ENCODE peak calls at places on chromosomes 6 and 20, in seven cellular contexts. O is H9, K is mesenchymal stem cell, U is mesendoderm, N is H1, M is trophoblast cell, Z is IMR-90. Q is an unnamed sample.

GRCh38 chr6:37919417-37920157 is 100.1 kb downstream of the ZFAND3 start:
- DNase-seq in U (peak), Z (peak), O (no peak), K (peak), M (peak), N (no peak), Q (no peak)

GRCh38 chr6:130161627-130162404 is 60.9 kb downstream of the SAMD3 start:
- DNase-seq in Z (peak), M (no peak), K (peak), N (no peak), O (no peak), U (no peak), Q (no peak)

GRCh38 chr6:107811591-107812218 is 12.4 kb downstream of the SCML4 start:
- DNase-seq in Z (peak), N (no peak), O (no peak), K (peak), U (no peak), M (peak), Q (no peak)

GRCh38 chr6:3138341-3138740 is 19.0 kb downstream of the TUBB2A start:
- DNase-seq in O (no peak), U (no peak), Z (no peak), M (peak), N (no peak), K (peak), Q (no peak)

GRCh38 chr6:112180095-112180820 is 74.1 kb downstream of the LAMA4 start:
- DNase-seq in Z (peak), N (no peak), K (peak), M (peak), O (no peak), U (peak), Q (peak)

GRCh38 chr20:9590189-9590588 is 75.8 kb downstream of the LAMP5 start:
- DNase-seq in Z (peak), M (no peak), K (peak), U (no peak), N (no peak), O (no peak), Q (no peak)

GRCh38 chr6:75326557-75327258 is 42.1 kb upstream of the TMEM30A start:
- DNase-seq in M (peak), O (no peak), Z (peak), K (peak), U (no peak), N (no peak), Q (peak)

GRCh38 chr20:38165089-38165965 is at the start of gene TGM2:
- DNase-seq in M (peak), Z (peak), K (peak), O (peak), U (peak), N (peak), Q (peak)

DNA sequence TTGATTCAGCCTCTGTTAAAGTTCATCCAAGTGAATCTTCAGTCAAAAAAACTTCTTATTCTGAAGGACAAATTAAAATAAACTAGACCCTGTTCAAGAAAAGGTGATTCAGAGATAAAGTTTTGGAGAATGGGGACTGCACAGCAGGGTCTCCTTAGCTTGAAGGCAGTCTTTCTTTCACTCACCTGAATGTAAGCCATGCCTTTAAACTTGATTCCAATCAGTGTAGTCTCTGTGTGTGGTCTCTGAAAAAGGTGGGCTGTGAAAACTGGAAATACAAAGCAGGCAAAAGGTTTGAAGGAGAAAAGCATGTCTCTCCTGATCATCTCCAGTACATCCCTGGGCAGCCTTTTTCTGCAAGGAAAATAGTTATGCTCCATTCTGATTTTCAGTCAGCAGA is 188.0 kb upstream of the SASH1 start:
- DNase-seq in U (no peak), O (no peak), N (no peak), M (no peak), K (no peak), Z (no peak), Q (no peak)
- H3K18ac ChIP-seq in U (no peak), O (no peak), N (no peak), M (no peak), K (no peak), Z (no peak), Q (no peak)

GRCh38 chr6:20811112-20811746 is 277.0 kb downstream of the CDKAL1 start:
- DNase-seq in O (peak), M (peak), N (no peak), K (peak), Z (peak), U (peak), Q (peak)

GRCh38 chr6:20812776-20813175 is 278.5 kb downstream of the CDKAL1 start:
- DNase-seq in N (no peak), K (no peak), O (no peak), M (no peak), Z (no peak), U (no peak), Q (no peak)

GRCh38 chr6:20808439-20808838 is 274.2 kb downstream of the CDKAL1 start:
- DNase-seq in N (no peak), M (no peak), Z (no peak), O (no peak), K (no peak), U (no peak), Q (no peak)

GRCh38 chr6:20808984-20809383 is 274.7 kb downstream of the CDKAL1 start:
- DNase-seq in M (peak), U (no peak), N (no peak), O (no peak), Z (no peak), K (peak), Q (no peak)

GRCh38 chr6:20810732-20811111 is 276.5 kb downstream of the CDKAL1 start:
- DNase-seq in Z (no peak), N (no peak), M (no peak), U (no peak), K (no peak), O (no peak), Q (no peak)
- H3K4me2 ChIP-seq in Z (no peak), N (peak), M (no peak), U (no peak), K (no peak), O (no peak), Q (no peak)

GRCh38 chr20:44528309-44528708 is 6.4 kb upstream of the SERINC3 start:
- DNase-seq in M (no peak), Z (no peak), K (no peak), N (no peak), O (no peak), U (no peak), Q (no peak)

GRCh38 chr20:44532248-44532980 is 10.5 kb upstream of the SERINC3 start:
- DNase-seq in O (no peak), M (peak), N (no peak), K (no peak), U (no peak), Z (no peak), Q (no peak)

GRCh38 chr20:44533928-44534327 is 12.1 kb upstream of the SERINC3 start:
- DNase-seq in O (no peak), N (no peak), M (no peak), K (no peak), U (no peak), Z (no peak), Q (no peak)

GRCh38 chr20:44536139-44536538 is 14.3 kb upstream of the SERINC3 start:
- DNase-seq in M (no peak), K (no peak), O (no peak), U (no peak), Z (no peak), N (no peak), Q (no peak)

DNA sequence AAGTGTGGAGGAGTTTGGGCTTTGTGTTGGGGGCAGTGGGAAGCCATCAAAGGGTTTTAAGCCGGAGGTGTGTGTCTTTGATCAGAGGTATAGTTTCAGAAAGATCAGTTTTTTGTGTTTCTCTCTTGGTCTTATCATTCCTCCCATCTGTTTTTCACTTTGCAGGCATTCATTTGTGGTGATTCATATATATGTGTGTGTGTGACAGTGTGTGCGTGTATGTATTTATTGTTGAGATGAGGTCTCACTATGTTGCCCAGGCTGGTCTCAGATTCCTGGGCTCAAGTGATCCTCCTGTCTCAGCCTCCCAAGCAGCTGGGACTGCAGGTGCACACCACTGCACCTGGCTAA is 11.1 kb upstream of the SERINC3 start:
- DNase-seq in N (no peak), O (no peak), Z (peak), M (peak), U (no peak), K (peak), Q (no peak)
- H3K18ac ChIP-seq in N (no peak), O (no peak), Z (no peak), M (no peak), U (no peak), K (no peak), Q (no peak)

GRCh38 chr20:13222319-13222716 is 1.2 kb downstream of the ISM1 start:
- DNase-seq in N (peak), K (no peak), M (no peak), U (peak), Z (no peak), O (no peak), Q (no peak)
- H3K4me2 ChIP-seq in N (peak), K (no peak), M (peak), U (peak), Z (no peak), O (peak), Q (peak)

DNA sequence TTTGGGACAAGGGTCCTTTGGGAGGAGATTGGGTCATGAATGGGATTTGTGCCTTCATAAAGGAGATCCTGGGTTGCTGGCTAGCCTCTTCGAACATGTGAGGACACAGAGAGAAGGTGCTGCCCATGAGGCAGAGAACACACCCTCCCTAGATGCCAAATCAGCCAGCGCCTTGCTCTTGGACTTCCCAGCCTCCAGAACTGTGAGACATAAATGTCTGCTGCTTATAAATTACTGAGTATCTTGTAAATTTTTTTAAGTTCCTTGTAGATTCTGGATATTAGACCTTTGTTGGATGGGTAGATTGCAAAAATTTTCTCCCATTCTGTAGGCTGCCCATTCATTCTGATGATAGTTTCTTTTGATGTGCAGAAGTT is 297.5 kb upstream of the FOXQ1 start:
- DNase-seq in K (no peak), M (no peak), Z (no peak), N (no peak), O (no peak), U (no peak), Q (no peak)
- H3K18ac ChIP-seq in K (no peak), M (no peak), Z (no peak), N (no peak), O (no peak), U (no peak), Q (no peak)

DNA sequence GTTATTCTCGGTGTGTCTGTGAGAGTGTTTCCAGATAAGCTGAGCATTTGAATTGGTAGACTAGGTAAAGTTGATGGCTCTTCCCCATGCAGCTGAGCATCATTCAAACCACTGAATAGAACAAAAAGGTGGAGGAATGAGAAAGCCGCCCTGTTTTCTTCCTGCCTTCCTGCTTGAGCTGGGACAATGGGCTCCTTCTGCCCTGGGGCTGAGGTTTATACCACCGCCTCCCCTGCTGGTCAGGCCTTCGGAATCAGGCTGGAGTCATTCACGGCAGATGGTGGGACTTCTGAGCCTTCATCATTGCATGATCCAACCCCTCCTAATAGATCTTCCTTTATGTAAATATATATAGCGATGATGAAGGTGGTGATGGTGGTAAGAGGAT is 124.9 kb downstream of the ANKRD60 start:
- DNase-seq in U (peak), N (no peak), O (no peak), K (no peak), M (no peak), Z (no peak), Q (no peak)
- H3K4me2 ChIP-seq in U (no peak), N (no peak), O (no peak), K (no peak), M (no peak), Z (no peak), Q (no peak)